ENCODE peak calls at places on chromosomes 6 and 20, in six cellular contexts. V, I, X, T, A and Q are unnamed samples.
A peak's percentile ranks its signal among the peaks of the same experiment; 100 is the strongest.

GRCh38 chr6:131761061-131761761 is 46.6 kb upstream of the ENPP1 start:
- DNase-seq in V (no peak), I (no peak), X (no peak), T (no peak), A (no peak), Q (no peak)

GRCh38 chr6:113631616-113632015 is 225.5 kb upstream of the MARCKS start:
- DNase-seq in V (no peak), I (no peak), X (no peak), T (no peak), A (no peak), Q (no peak)

GRCh38 chr6:111718990-111719389 is 113.3 kb upstream of the TRAF3IP2 start:
- DNase-seq in V (no peak), I (no peak), X (no peak), T (no peak), A (no peak), Q (no peak)

GRCh38 chr20:45345104-45345936 is 2.9 kb downstream of the SDC4 start:
- DNase-seq in V (peak; percentile 78), I (no peak), X (peak; percentile 82), T (no peak), A (no peak), Q (no peak)

GRCh38 chr20:35215066-35215956 is 11.2 kb upstream of the MMP24 start:
- DNase-seq in V (no peak), I (no peak), X (no peak), T (no peak), A (peak; percentile 88), Q (no peak)

GRCh38 chr6:163983601-163984445 is 569.3 kb downstream of the QKI start:
- DNase-seq in V (no peak), I (no peak), X (no peak), T (no peak), A (no peak), Q (no peak)

GRCh38 chr6:97053643-97054411 is 129.3 kb downstream of the KLHL32 start:
- DNase-seq in V (no peak), I (no peak), X (no peak), T (no peak), A (peak; percentile 1), Q (no peak)

GRCh38 chr6:29861521-29862255 is 34.1 kb downstream of the HLA-G start:
- DNase-seq in V (no peak), I (no peak), X (no peak), T (no peak), A (no peak), Q (no peak)

GRCh38 chr6:32837651-32838113 is 857 bp downstream of the TAP2 start:
- DNase-seq in V (no peak), I (peak; percentile 32), X (no peak), T (no peak), A (no peak), Q (no peak)

GRCh38 chr20:13991311-13991710 is 897 bp upstream of the SEL1L2 start:
- DNase-seq in V (no peak), I (no peak), X (no peak), T (no peak), A (no peak), Q (no peak)

GRCh38 chr20:13995841-13996240 is 525 bp downstream of the MACROD2 start:
- DNase-seq in V (peak; percentile 59), I (peak; percentile 46), X (peak; percentile 70), T (peak; percentile 63), A (peak; percentile 51), Q (peak; percentile 65)

GRCh38 chr20:13995086-13995665 is at the start of gene MACROD2:
- DNase-seq in V (peak; percentile 96), I (peak; percentile 96), X (peak; percentile 98), T (peak; percentile 94), A (peak; percentile 97), Q (peak; percentile 96)

GRCh38 chr20:13990465-13990864 is at the start of gene SEL1L2:
- DNase-seq in V (no peak), I (no peak), X (no peak), T (no peak), A (no peak), Q (peak; percentile 16)

GRCh38 chr20:13996265-13996664 is 949 bp downstream of the MACROD2 start:
- DNase-seq in V (no peak), I (no peak), X (no peak), T (no peak), A (no peak), Q (no peak)
- H3K4me3 ChIP-seq in V (peak overlapping the region; percentile 67), I (peak overlapping the region; percentile 64), X (peak overlapping the region; percentile 76), T (peak overlapping the region; percentile 66), A (peak overlapping the region; percentile 80), Q (peak overlapping the region; percentile 77)

GRCh38 chr20:48742233-48742632 is 85.6 kb downstream of the PREX1 start:
- DNase-seq in V (no peak), I (no peak), X (no peak), T (no peak), A (no peak), Q (no peak)
- H3K4me1 ChIP-seq in V (peaks cover 7% of the 10 kb centered on the region), I (peaks cover 4% of the 10 kb centered on the region), X (peaks cover 17% of the 10 kb centered on the region), T (no peaks in the 10 kb centered on the region), A (no peaks in the 10 kb centered on the region), Q (peaks cover 6% of the 10 kb centered on the region)

GRCh38 chr20:2301164-2301622 is 5.4 kb downstream of the TGM3 start:
- DNase-seq in V (peak; percentile 35), I (peak; percentile 59), X (no peak), T (no peak), A (peak; percentile 42), Q (peak; percentile 49)
- TF ChIP-seq POLR2A in V (no peak), I (no peak), X (no peak), T (no peak), A (no peak), Q (no peak)

GRCh38 chr6:89035252-89036106 is 45.1 kb upstream of the PNRC1 start:
- DNase-seq in V (peak; percentile 91), I (peak; percentile 95), X (peak; percentile 72), T (peak; percentile 93), A (peak; percentile 93), Q (peak; percentile 88)
- H3K4me3 ChIP-seq in V (peak overlapping the region; percentile 24), I (peak overlapping the region; percentile 31), X (no peak overlapping the region), T (no peak overlapping the region), A (peak overlapping the region; percentile 11), Q (no peak overlapping the region)

DNA sequence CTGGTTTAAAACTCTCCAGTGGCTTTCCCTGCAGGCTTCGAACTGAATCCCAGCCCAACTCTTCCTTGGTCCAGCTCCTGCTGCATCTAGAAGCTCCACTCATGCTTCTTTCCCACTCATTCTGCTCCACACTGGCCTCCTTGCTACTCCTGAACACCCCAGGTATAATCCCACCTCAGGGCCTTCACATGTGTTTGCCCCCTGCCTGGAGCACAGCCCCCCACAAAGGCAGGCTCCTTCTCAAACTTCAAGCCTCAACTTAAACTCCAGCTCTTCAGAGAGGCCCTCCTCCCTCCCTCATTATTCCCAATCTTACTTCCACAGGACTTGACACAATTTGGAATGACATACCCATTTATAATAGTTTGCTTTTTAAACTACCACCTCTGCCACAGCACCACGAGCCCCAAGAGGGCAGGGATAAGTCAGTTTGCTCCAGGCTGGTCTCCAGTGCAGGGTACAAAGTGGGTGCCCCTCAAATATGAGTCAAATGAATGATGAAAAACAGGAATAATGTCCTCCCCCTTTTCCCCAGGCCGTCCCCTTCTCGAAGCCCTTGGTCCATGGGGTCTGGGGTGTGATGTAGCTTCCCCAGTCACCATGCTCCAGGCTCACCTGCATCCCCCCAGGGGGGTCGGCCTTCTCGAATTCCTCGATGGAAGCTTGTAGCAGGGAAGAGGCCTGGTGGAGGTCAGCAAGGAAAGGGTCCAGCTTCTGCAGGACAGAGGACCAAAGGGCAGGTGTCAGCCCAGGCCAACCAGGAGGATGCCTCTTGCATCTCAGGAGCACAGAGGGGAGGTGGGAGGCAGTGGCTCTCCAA is 37.4 kb downstream of the KIAA1755 start:
- DNase-seq in V (no peak), I (no peak), X (no peak), T (no peak), A (no peak), Q (no peak)
- H3K4me1 ChIP-seq in V (no peaks in the 10 kb centered on the region), I (no peaks in the 10 kb centered on the region), X (peaks cover 18% of the 10 kb centered on the region), T (peaks cover 10% of the 10 kb centered on the region), A (peaks cover 34% of the 10 kb centered on the region), Q (no peaks in the 10 kb centered on the region)

DNA sequence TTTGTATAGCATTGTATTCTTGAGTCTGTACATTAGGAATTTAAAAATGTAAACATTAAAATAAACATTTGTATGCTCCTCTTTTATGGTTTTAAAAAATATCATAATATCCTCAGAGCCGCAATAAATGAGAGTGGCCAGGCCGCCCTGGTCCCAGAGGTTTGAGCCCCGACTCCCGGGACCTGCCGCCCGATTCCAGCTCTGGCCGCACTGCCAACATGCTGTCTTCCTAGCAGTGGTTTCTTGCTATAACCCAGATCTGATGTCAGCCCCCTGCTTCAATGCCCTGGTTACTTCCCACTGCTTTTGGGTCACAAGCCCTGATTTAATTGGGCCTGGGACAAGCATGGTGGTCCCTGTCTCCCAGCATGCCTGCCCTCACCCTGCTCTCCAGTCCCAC is 5.4 kb upstream of the ARID1B start:
- DNase-seq in V (no peak), I (no peak), X (no peak), T (no peak), A (no peak), Q (no peak)
- TF ChIP-seq POLR2A in V (no peak), I (no peak), X (no peak), T (no peak), A (no peak), Q (no peak)

DNA sequence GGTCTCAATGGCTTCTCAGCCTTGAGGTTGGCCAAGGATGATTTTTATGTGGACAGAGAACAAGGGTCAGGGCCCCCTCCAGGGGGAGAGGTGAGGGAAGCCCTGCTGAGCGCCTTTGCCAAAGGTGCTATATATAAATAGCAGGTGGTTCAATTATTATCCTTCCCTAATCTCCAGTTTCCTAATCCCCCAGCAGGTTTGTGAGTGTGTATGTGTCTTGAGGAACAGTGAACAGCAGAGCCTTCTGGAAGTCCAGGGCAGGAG is 3.2 kb upstream of the SIRPA start:
- DNase-seq in V (no peak), I (no peak), X (no peak), T (no peak), A (no peak), Q (no peak)
- H3K4me3 ChIP-seq in V (no peak overlapping the region), I (no peak overlapping the region), X (no peak overlapping the region), T (no peak overlapping the region), A (no peak overlapping the region), Q (no peak overlapping the region)

DNA sequence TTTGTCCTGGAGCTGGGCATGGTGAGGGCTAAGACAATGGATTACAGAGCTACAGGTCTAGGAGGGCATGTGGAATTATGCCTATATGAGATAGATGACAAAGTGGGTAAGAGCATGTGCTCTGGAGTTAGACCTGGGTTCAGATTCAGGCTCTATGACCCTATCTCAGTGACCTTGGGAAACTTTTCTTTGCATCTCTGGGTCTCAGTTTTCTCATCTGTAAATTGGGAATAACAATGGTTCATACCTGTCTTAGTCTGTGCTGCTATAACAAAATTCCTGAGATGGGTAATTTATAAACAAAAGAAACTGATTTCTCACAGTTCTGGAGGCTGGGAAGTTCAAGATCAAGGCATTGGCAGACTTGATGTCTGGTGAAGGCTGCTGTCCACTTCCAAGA is 30.3 kb downstream of the PPARD start:
- DNase-seq in V (no peak), I (no peak), X (no peak), T (no peak), A (no peak), Q (no peak)
- H3K4me1 ChIP-seq in V (peaks cover 3% of the 10 kb centered on the region), I (peaks cover 4% of the 10 kb centered on the region), X (peaks cover 53% of the 10 kb centered on the region), T (peaks cover 37% of the 10 kb centered on the region), A (peaks cover 34% of the 10 kb centered on the region), Q (no peaks in the 10 kb centered on the region)